ENCODE peak calls at places on chromosomes 4 and X, in eight cellular contexts. One of them, this sample, is unnamed.

GRCh38 chr4:174340714-174341113 is 57.0 kb downstream of the CEP44 start:
- DNase-seq in keratinocyte: no peak
- DNase-seq in PC-3: peak; percentile 49
- DNase-seq in H9: no peak
- DNase-seq in GM23248: peak; percentile 67
- DNase-seq in fibroblast of lung: no peak
- DNase-seq in astrocyte: no peak
- DNase-seq in K562: no peak
- DNase-seq in this sample: no peak

GRCh38 chr4:76198411-76199237 is 15.0 kb downstream of the SCARB2 start:
- DNase-seq in PC-3: peak; percentile 46
- DNase-seq in fibroblast of lung: peak; percentile 93
- DNase-seq in K562: peak; percentile 37
- DNase-seq in astrocyte: peak; percentile 93
- DNase-seq in GM23248: peak; percentile 87
- DNase-seq in H9: no peak
- DNase-seq in keratinocyte: no peak
- DNase-seq in this sample: peak; percentile 71

GRCh38 chrX:72131317-72132294 is at the start of gene RTL5:
- DNase-seq in astrocyte: peak; percentile 81
- DNase-seq in GM23248: peak; percentile 88
- DNase-seq in H9: peak; percentile 72
- DNase-seq in PC-3: peak; percentile 66
- DNase-seq in fibroblast of lung: peak; percentile 89
- DNase-seq in keratinocyte: no peak
- DNase-seq in K562: peak; percentile 56
- DNase-seq in this sample: peak; percentile 63

GRCh38 chr4:6056976-6057766 is 38.9 kb upstream of the C4orf50 start:
- DNase-seq in astrocyte: no peak
- DNase-seq in GM23248: no peak
- DNase-seq in keratinocyte: no peak
- DNase-seq in PC-3: no peak
- DNase-seq in fibroblast of lung: no peak
- DNase-seq in H9: no peak
- DNase-seq in K562: no peak
- DNase-seq in this sample: no peak

GRCh38 chr4:36283912-36284465 is 2.6 kb downstream of the DTHD1 start:
- DNase-seq in keratinocyte: no peak
- DNase-seq in fibroblast of lung: no peak
- DNase-seq in GM23248: no peak
- DNase-seq in astrocyte: no peak
- DNase-seq in H9: no peak
- DNase-seq in K562: no peak
- DNase-seq in PC-3: no peak
- DNase-seq in this sample: no peak

GRCh38 chrX:110286126-110286525 is 31.8 kb downstream of the AMMECR1 start:
- DNase-seq in astrocyte: peak; percentile 84
- DNase-seq in GM23248: peak; percentile 89
- DNase-seq in PC-3: peak; percentile 86
- DNase-seq in keratinocyte: peak; percentile 25
- DNase-seq in H9: no peak
- DNase-seq in K562: no peak
- DNase-seq in fibroblast of lung: peak; percentile 86
- DNase-seq in this sample: peak; percentile 83

GRCh38 chr4:86092684-86093083 is 267.2 kb downstream of the MAPK10 start:
- DNase-seq in keratinocyte: peak; percentile 48
- DNase-seq in K562: no peak
- DNase-seq in GM23248: peak; percentile 92
- DNase-seq in astrocyte: peak; percentile 84
- DNase-seq in PC-3: peak; percentile 78
- DNase-seq in H9: no peak
- DNase-seq in fibroblast of lung: peak; percentile 87
- DNase-seq in this sample: peak; percentile 66

GRCh38 chr4:98945297-98945850 is 16.4 kb upstream of the EIF4E start:
- DNase-seq in PC-3: no peak
- DNase-seq in astrocyte: peak; percentile 49
- DNase-seq in GM23248: peak; percentile 47
- DNase-seq in K562: no peak
- DNase-seq in fibroblast of lung: peak; percentile 60
- DNase-seq in keratinocyte: no peak
- DNase-seq in H9: no peak
- DNase-seq in this sample: no peak

GRCh38 chr4:169008478-169008877 is 1.6 kb downstream of the CBR4 start:
- DNase-seq in H9: no peak
- DNase-seq in fibroblast of lung: no peak
- DNase-seq in keratinocyte: no peak
- DNase-seq in GM23248: no peak
- DNase-seq in K562: no peak
- DNase-seq in PC-3: no peak
- DNase-seq in astrocyte: no peak
- DNase-seq in this sample: no peak

GRCh38 chr4:111028829-111029228 is 406.0 kb upstream of the PITX2 start:
- DNase-seq in H9: no peak
- DNase-seq in GM23248: peak; percentile 66
- DNase-seq in fibroblast of lung: no peak
- DNase-seq in astrocyte: no peak
- DNase-seq in keratinocyte: no peak
- DNase-seq in K562: no peak
- DNase-seq in PC-3: no peak
- DNase-seq in this sample: no peak

GRCh38 chrX:136196691-136197155 is 49.4 kb downstream of the FHL1 start:
- DNase-seq in astrocyte: no peak
- DNase-seq in keratinocyte: no peak
- DNase-seq in fibroblast of lung: peak; percentile 41
- DNase-seq in K562: no peak
- DNase-seq in PC-3: peak; percentile 59
- DNase-seq in GM23248: no peak
- DNase-seq in H9: no peak
- DNase-seq in this sample: no peak

GRCh38 chr4:147942729-147943128 is 210.8 kb downstream of the ARHGAP10 start:
- DNase-seq in keratinocyte: no peak
- DNase-seq in astrocyte: no peak
- DNase-seq in fibroblast of lung: peak; percentile 13
- DNase-seq in H9: no peak
- DNase-seq in GM23248: peak; percentile 19
- DNase-seq in K562: no peak
- DNase-seq in PC-3: no peak
- DNase-seq in this sample: no peak

GRCh38 chr4:152072886-152073285 is 312.1 kb upstream of the GATB start:
- DNase-seq in GM23248: no peak
- DNase-seq in keratinocyte: no peak
- DNase-seq in fibroblast of lung: no peak
- DNase-seq in K562: no peak
- DNase-seq in astrocyte: no peak
- DNase-seq in H9: no peak
- DNase-seq in PC-3: no peak
- DNase-seq in this sample: no peak

GRCh38 chr4:25406081-25406692 is 29.1 kb downstream of the ANAPC4 start:
- DNase-seq in astrocyte: peak; percentile 16
- DNase-seq in keratinocyte: no peak
- DNase-seq in GM23248: peak; percentile 54
- DNase-seq in PC-3: no peak
- DNase-seq in K562: no peak
- DNase-seq in fibroblast of lung: peak; percentile 26
- DNase-seq in H9: no peak
- DNase-seq in this sample: no peak

GRCh38 chr4:113434247-113434587 is 327.3 kb downstream of the CAMK2D start:
- DNase-seq in GM23248: peak; percentile 64
- DNase-seq in fibroblast of lung: peak; percentile 68
- DNase-seq in keratinocyte: no peak
- DNase-seq in H9: no peak
- DNase-seq in astrocyte: peak; percentile 55
- DNase-seq in K562: no peak
- DNase-seq in PC-3: no peak
- DNase-seq in this sample: no peak

GRCh38 chrX:30973784-30974427 is 84.9 kb upstream of the TAB3 start:
- DNase-seq in H9: no peak
- DNase-seq in GM23248: no peak
- DNase-seq in fibroblast of lung: no peak
- DNase-seq in astrocyte: no peak
- DNase-seq in PC-3: no peak
- DNase-seq in K562: peak; percentile 15
- DNase-seq in keratinocyte: no peak
- DNase-seq in this sample: no peak

GRCh38 chrX:18424482-18425198 is 768 bp upstream of the CDKL5 start:
- DNase-seq in K562: no peak
- DNase-seq in PC-3: peak; percentile 39
- DNase-seq in H9: peak; percentile 44
- DNase-seq in keratinocyte: no peak
- DNase-seq in astrocyte: peak; percentile 31
- DNase-seq in fibroblast of lung: peak; percentile 46
- DNase-seq in GM23248: peak; percentile 61
- DNase-seq in this sample: peak; percentile 20

GRCh38 chr4:184961693-184962092 is 56.6 kb upstream of the HELT start:
- DNase-seq in K562: peak; percentile 63
- DNase-seq in PC-3: no peak
- DNase-seq in GM23248: no peak
- DNase-seq in H9: peak; percentile 60
- DNase-seq in keratinocyte: no peak
- DNase-seq in astrocyte: no peak
- DNase-seq in fibroblast of lung: no peak
- DNase-seq in this sample: no peak

GRCh38 chr4:169397762-169398161 is 127.0 kb upstream of the SH3RF1 start:
- DNase-seq in GM23248: peak; percentile 65
- DNase-seq in astrocyte: peak; percentile 55
- DNase-seq in keratinocyte: no peak
- DNase-seq in PC-3: no peak
- DNase-seq in K562: no peak
- DNase-seq in fibroblast of lung: peak; percentile 64
- DNase-seq in H9: no peak
- DNase-seq in this sample: peak; percentile 68

GRCh38 chr4:133668061-133668851 is 519.2 kb downstream of the PCDH10 start:
- DNase-seq in PC-3: no peak
- DNase-seq in H9: peak; percentile 33
- DNase-seq in GM23248: no peak
- DNase-seq in fibroblast of lung: no peak
- DNase-seq in astrocyte: no peak
- DNase-seq in K562: no peak
- DNase-seq in keratinocyte: no peak
- DNase-seq in this sample: no peak

GRCh38 chrX:17459596-17459995 is 84.6 kb downstream of the NHS start:
- DNase-seq in H9: no peak
- DNase-seq in K562: no peak
- DNase-seq in fibroblast of lung: peak; percentile 84
- DNase-seq in keratinocyte: no peak
- DNase-seq in PC-3: no peak
- DNase-seq in GM23248: peak; percentile 78
- DNase-seq in astrocyte: peak; percentile 85
- DNase-seq in this sample: peak; percentile 80

GRCh38 chr4:48767055-48767454 is 13.0 kb downstream of the FRYL start:
- DNase-seq in PC-3: no peak
- DNase-seq in astrocyte: no peak
- DNase-seq in H9: no peak
- DNase-seq in K562: no peak
- DNase-seq in keratinocyte: no peak
- DNase-seq in GM23248: no peak
- DNase-seq in fibroblast of lung: no peak
- DNase-seq in this sample: no peak
- H4K20me1 ChIP-seq in PC-3: no peaks in the 10 kb centered on the region
- H4K20me1 ChIP-seq in astrocyte: peaks cover 76% of the 10 kb centered on the region
- H4K20me1 ChIP-seq in H9: no peaks in the 10 kb centered on the region
- H4K20me1 ChIP-seq in K562: peaks cover 3% of the 10 kb centered on the region
- H4K20me1 ChIP-seq in keratinocyte: peaks cover 5% of the 10 kb centered on the region
- H4K20me1 ChIP-seq in GM23248: peaks cover 5% of the 10 kb centered on the region
- H4K20me1 ChIP-seq in fibroblast of lung: no peaks in the 10 kb centered on the region
- H4K20me1 ChIP-seq in this sample: peaks cover 2% of the 10 kb centered on the region

GRCh38 chrX:24019448-24019847 is 7.5 kb downstream of the KLHL15 start:
- DNase-seq in astrocyte: no peak
- DNase-seq in keratinocyte: no peak
- DNase-seq in GM23248: no peak
- DNase-seq in K562: no peak
- DNase-seq in H9: no peak
- DNase-seq in PC-3: no peak
- DNase-seq in fibroblast of lung: no peak
- DNase-seq in this sample: no peak
- H4K20me1 ChIP-seq in astrocyte: peaks cover 5% of the 10 kb centered on the region
- H4K20me1 ChIP-seq in keratinocyte: no peaks in the 10 kb centered on the region
- H4K20me1 ChIP-seq in GM23248: no peaks in the 10 kb centered on the region
- H4K20me1 ChIP-seq in K562: no peaks in the 10 kb centered on the region
- H4K20me1 ChIP-seq in H9: no peaks in the 10 kb centered on the region
- H4K20me1 ChIP-seq in PC-3: peaks cover 10% of the 10 kb centered on the region
- H4K20me1 ChIP-seq in fibroblast of lung: no peaks in the 10 kb centered on the region
- H4K20me1 ChIP-seq in this sample: no peaks in the 10 kb centered on the region

DNA sequence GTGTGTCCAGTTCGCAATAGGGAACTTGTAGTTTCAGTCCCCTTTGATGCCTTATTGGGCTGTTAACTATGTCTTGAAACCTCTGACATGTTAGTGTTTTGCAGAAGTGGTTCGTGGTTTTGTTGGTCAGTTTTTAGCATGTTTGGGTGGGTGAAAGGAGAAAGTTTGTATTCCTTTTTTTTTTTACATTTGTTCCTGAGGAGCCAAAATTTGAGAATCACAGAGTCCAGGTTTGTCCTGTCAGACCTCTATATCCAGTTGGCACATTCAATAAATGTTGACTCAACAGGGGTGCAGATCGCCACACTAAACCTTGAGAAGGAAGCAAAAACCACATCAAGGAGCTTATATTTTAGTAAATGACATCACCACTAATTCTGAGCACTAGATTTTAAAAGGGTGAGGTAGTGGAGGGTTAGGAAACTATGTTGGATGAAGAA is 26.2 kb downstream of the DLG3 start:
- DNase-seq in keratinocyte: no peak
- DNase-seq in H9: no peak
- DNase-seq in astrocyte: peak; percentile 71
- DNase-seq in fibroblast of lung: peak; percentile 77
- DNase-seq in PC-3: peak; percentile 57
- DNase-seq in K562: no peak
- DNase-seq in GM23248: no peak
- DNase-seq in this sample: peak; percentile 7
- H4K20me1 ChIP-seq in keratinocyte: no peaks in the 10 kb centered on the region
- H4K20me1 ChIP-seq in H9: no peaks in the 10 kb centered on the region
- H4K20me1 ChIP-seq in astrocyte: no peaks in the 10 kb centered on the region
- H4K20me1 ChIP-seq in fibroblast of lung: no peaks in the 10 kb centered on the region
- H4K20me1 ChIP-seq in PC-3: no peaks in the 10 kb centered on the region
- H4K20me1 ChIP-seq in K562: no peaks in the 10 kb centered on the region
- H4K20me1 ChIP-seq in GM23248: no peaks in the 10 kb centered on the region
- H4K20me1 ChIP-seq in this sample: no peaks in the 10 kb centered on the region

GRCh38 chr4:40211224-40212185 is 14.7 kb downstream of the RHOH start:
- DNase-seq in GM23248: no peak
- DNase-seq in PC-3: no peak
- DNase-seq in K562: no peak
- DNase-seq in fibroblast of lung: no peak
- DNase-seq in astrocyte: no peak
- DNase-seq in keratinocyte: no peak
- DNase-seq in H9: no peak
- DNase-seq in this sample: no peak

GRCh38 chr4:40214038-40214437 is 17.2 kb downstream of the RHOH start:
- DNase-seq in H9: no peak
- DNase-seq in GM23248: no peak
- DNase-seq in astrocyte: no peak
- DNase-seq in keratinocyte: no peak
- DNase-seq in PC-3: no peak
- DNase-seq in K562: no peak
- DNase-seq in fibroblast of lung: no peak
- DNase-seq in this sample: no peak

GRCh38 chr4:40212674-40213504 is 16.1 kb downstream of the RHOH start:
- DNase-seq in keratinocyte: no peak
- DNase-seq in astrocyte: peak; percentile 31
- DNase-seq in GM23248: peak; percentile 58
- DNase-seq in PC-3: no peak
- DNase-seq in fibroblast of lung: peak; percentile 35
- DNase-seq in K562: no peak
- DNase-seq in H9: no peak
- DNase-seq in this sample: no peak

GRCh38 chr4:40216622-40217366 is 20.0 kb downstream of the RHOH start:
- DNase-seq in fibroblast of lung: no peak
- DNase-seq in PC-3: no peak
- DNase-seq in astrocyte: no peak
- DNase-seq in keratinocyte: no peak
- DNase-seq in K562: no peak
- DNase-seq in GM23248: no peak
- DNase-seq in H9: no peak
- DNase-seq in this sample: no peak

GRCh38 chr4:40214661-40215418 is 18.0 kb downstream of the RHOH start:
- DNase-seq in GM23248: no peak
- DNase-seq in keratinocyte: no peak
- DNase-seq in PC-3: no peak
- DNase-seq in fibroblast of lung: no peak
- DNase-seq in H9: no peak
- DNase-seq in K562: no peak
- DNase-seq in astrocyte: no peak
- DNase-seq in this sample: no peak
- H4K20me1 ChIP-seq in GM23248: no peaks in the 10 kb centered on the region
- H4K20me1 ChIP-seq in keratinocyte: no peaks in the 10 kb centered on the region
- H4K20me1 ChIP-seq in PC-3: no peaks in the 10 kb centered on the region
- H4K20me1 ChIP-seq in fibroblast of lung: no peaks in the 10 kb centered on the region
- H4K20me1 ChIP-seq in H9: no peaks in the 10 kb centered on the region
- H4K20me1 ChIP-seq in K562: no peaks in the 10 kb centered on the region
- H4K20me1 ChIP-seq in astrocyte: no peaks in the 10 kb centered on the region
- H4K20me1 ChIP-seq in this sample: no peaks in the 10 kb centered on the region

This sample was measured in mammary epithelial cell.